ENCODE peak calls at places on chromosomes 6 and 20, in ten cellular contexts. S is effector CD8-positive, alpha-beta T cell; P is neural progenitor cell; O is NK-92 treated with Interleukin-12 subunit alpha and Interleukin-12 subunit beta, amount 100 ng/mL, for 24 hours; I is Calu3; T is activated CD8-positive, alpha-beta memory T cell treated with anti-CD3 and anti-CD28 coated beads, Interleukin-2, amount 50 U/mL, for 4 hours; Z is A673; L is Panc1; R is mesendoderm; Q is ELR. D is an unnamed sample.

GRCh38 chr6:63799313-63799712 is 163.7 kb downstream of the PHF3 start:
- DNase-seq in O (no peak), T (no peak), P (no peak), Q (no peak), L (no peak), R (no peak), S (no peak), Z (no peak), I (no peak), D (no peak)

GRCh38 chr6:157223486-157223885 is 99.8 kb downstream of the TMEM242 start:
- DNase-seq in L (no peak), I (no peak), P (no peak), Z (no peak), Q (no peak), O (no peak), T (no peak), S (no peak), R (no peak), D (no peak)

GRCh38 chr6:122730775-122731386 is 48.6 kb upstream of the FABP7 start:
- DNase-seq in S (no peak), L (peak), T (no peak), Q (peak), R (peak), Z (peak), P (peak), O (no peak), I (peak), D (no peak)

GRCh38 chr6:28747631-28748157 is 176.1 kb downstream of the TRIM27 start:
- DNase-seq in R (peak), I (peak), Q (peak), L (peak), S (no peak), Z (peak), P (peak), O (no peak), T (no peak), D (no peak)

GRCh38 chr6:143747347-143747842 is 69.6 kb downstream of the PHACTR2 start:
- DNase-seq in R (peak), Q (no peak), P (no peak), O (no peak), L (no peak), I (no peak), T (no peak), Z (no peak), S (no peak), D (no peak)

GRCh38 chr6:45959534-45960195 is 56.0 kb downstream of the CLIC5 start:
- DNase-seq in Z (peak), I (no peak), R (no peak), T (no peak), P (no peak), Q (peak), L (no peak), O (no peak), S (no peak), D (no peak)

GRCh38 chr20:38680492-38681118 is 43.7 kb upstream of the SLC32A1 start:
- DNase-seq in P (peak), R (peak), Q (peak), T (no peak), O (no peak), L (no peak), S (no peak), Z (peak), I (peak), D (no peak)

GRCh38 chr20:46253391-46253790 is 54.9 kb downstream of the CDH22 start:
- DNase-seq in I (peak), L (no peak), P (peak), O (no peak), Z (peak), S (no peak), R (peak), T (no peak), Q (peak), D (no peak)

GRCh38 chr6:33217681-33218080 is 9.4 kb downstream of the RING1 start:
- DNase-seq in I (no peak), R (no peak), Q (peak), T (no peak), O (no peak), L (no peak), S (no peak), P (no peak), Z (no peak), D (no peak)

GRCh38 chr6:157481865-157482249 is 100.9 kb downstream of the ZDHHC14 start:
- DNase-seq in S (no peak), L (no peak), Z (no peak), P (no peak), I (no peak), R (no peak), O (no peak), T (no peak), Q (no peak), D (no peak)

GRCh38 chr6:20126789-20127653 is 85.2 kb downstream of the MBOAT1 start:
- DNase-seq in O (peak), Z (peak), R (peak), Q (peak), S (peak), T (peak), L (peak), I (peak), P (peak), D (no peak)

GRCh38 chr6:151962246-151962846 is 154.9 kb downstream of the ESR1 start:
- DNase-seq in Q (peak), R (peak), I (peak), S (no peak), O (peak), T (no peak), L (no peak), Z (no peak), P (no peak), D (no peak)

GRCh38 chr6:44456070-44456965 is 68.8 kb downstream of the CDC5L start:
- DNase-seq in R (peak), L (no peak), O (no peak), T (peak), Z (peak), I (peak), Q (peak), P (peak), S (peak), D (no peak)

GRCh38 chr6:139584599-139584998 is 210.2 kb upstream of the CITED2 start:
- DNase-seq in T (no peak), L (no peak), Z (no peak), P (no peak), S (no peak), Q (no peak), I (no peak), R (no peak), O (no peak), D (no peak)

GRCh38 chr6:37005827-37006514 is 516 bp downstream of the FGD2 start:
- DNase-seq in T (no peak), O (no peak), S (no peak), Q (no peak), I (no peak), Z (no peak), R (no peak), P (no peak), L (no peak), D (no peak)

GRCh38 chr6:24489881-24490280 is 503 bp upstream of the GPLD1 start:
- DNase-seq in O (no peak), S (no peak), R (no peak), P (no peak), I (no peak), T (no peak), Q (no peak), Z (peak), L (no peak), D (no peak)

GRCh38 chr6:168129292-168130167 is 50.5 kb upstream of the FRMD1 start:
- DNase-seq in R (no peak), L (no peak), I (no peak), Q (no peak), T (no peak), P (no peak), Z (no peak), O (no peak), S (no peak), D (no peak)

GRCh38 chr6:27157461-27158315 is 89.8 kb upstream of the PRSS16 start:
- DNase-seq in R (peak), S (peak), L (peak), O (no peak), Q (peak), P (peak), I (peak), Z (peak), T (peak), D (peak)

GRCh38 chr20:20259534-20259933 is 108.4 kb upstream of the INSM1 start:
- DNase-seq in Z (no peak), T (no peak), S (no peak), I (no peak), R (no peak), Q (peak), P (no peak), L (no peak), O (no peak), D (no peak)

GRCh38 chr6:53483423-53484353 is 61.2 kb downstream of the GCLC start:
- DNase-seq in P (no peak), L (no peak), S (no peak), T (no peak), Q (peak), Z (peak), R (peak), I (no peak), O (no peak), D (no peak)

GRCh38 chr20:61599061-61599930 is 347.2 kb downstream of the CDH4 start:
- DNase-seq in P (peak), T (no peak), I (no peak), O (no peak), L (no peak), Z (peak), Q (no peak), S (no peak), R (no peak), D (no peak)

GRCh38 chr6:7047966-7048365 is 59.8 kb upstream of the RREB1 start:
- DNase-seq in Q (peak), L (no peak), S (no peak), R (no peak), O (no peak), T (no peak), I (no peak), Z (peak), P (no peak), D (no peak)

GRCh38 chr20:42444799-42445198 is 744.9 kb downstream of the PTPRT start:
- DNase-seq in L (no peak), P (no peak), R (no peak), I (no peak), O (no peak), Q (no peak), S (no peak), T (no peak), Z (no peak), D (no peak)

GRCh38 chr6:118548136-118548535 is at the start of gene PLN:
- DNase-seq in I (no peak), S (no peak), P (no peak), L (no peak), T (no peak), Q (no peak), Z (no peak), O (no peak), R (peak), D (no peak)

GRCh38 chr6:139888691-139889122 is 514.3 kb upstream of the CITED2 start:
- DNase-seq in R (peak), Q (peak), S (no peak), P (peak), O (no peak), L (no peak), I (no peak), Z (peak), T (no peak), D (no peak)

D was measured in occipital lobe.